ENCODE peak calls at places on chromosomes 16 and 17, in four cellular contexts. One of them, this sample, is unnamed.

GRCh38 chr17:1769826-1770477 is 8.1 kb downstream of the SERPINF1 start:
- DNase-seq in HS-27A: no peak
- DNase-seq in NCI-H460: no peak
- DNase-seq in A172: no peak
- DNase-seq in this sample: no peak

GRCh38 chr17:50863221-50863843 is 2.8 kb downstream of the TOB1 start:
- DNase-seq in HS-27A: no peak
- DNase-seq in NCI-H460: peak
- DNase-seq in A172: peak
- DNase-seq in this sample: peak

GRCh38 chr16:67255553-67256030 is 6.8 kb downstream of the SLC9A5 start:
- DNase-seq in HS-27A: no peak
- DNase-seq in NCI-H460: no peak
- DNase-seq in A172: no peak
- DNase-seq in this sample: no peak

GRCh38 chr16:19119564-19119963 is 5.8 kb downstream of the ITPRIPL2 start:
- DNase-seq in HS-27A: no peak
- DNase-seq in NCI-H460: no peak
- DNase-seq in A172: peak
- DNase-seq in this sample: no peak

GRCh38 chr17:7687072-7687907 is at the start of gene TP53:
- DNase-seq in HS-27A: peak
- DNase-seq in NCI-H460: peak
- DNase-seq in A172: peak
- DNase-seq in this sample: peak

GRCh38 chr17:39400547-39401411 is 647 bp downstream of the FBXL20 start:
- DNase-seq in HS-27A: no peak
- DNase-seq in NCI-H460: no peak
- DNase-seq in A172: no peak
- DNase-seq in this sample: peak

GRCh38 chr16:15874745-15875314 is 13.6 kb downstream of the CEP20 start:
- DNase-seq in HS-27A: peak
- DNase-seq in NCI-H460: peak
- DNase-seq in A172: peak
- DNase-seq in this sample: peak

GRCh38 chr16:73771196-73771595 is 525.4 kb upstream of the PSMD7 start:
- DNase-seq in HS-27A: no peak
- DNase-seq in NCI-H460: no peak
- DNase-seq in A172: peak
- DNase-seq in this sample: no peak

GRCh38 chr17:74521701-74522201 is 9.5 kb downstream of the CD300LB start:
- DNase-seq in HS-27A: no peak
- DNase-seq in NCI-H460: no peak
- DNase-seq in A172: no peak
- DNase-seq in this sample: no peak

GRCh38 chr16:57289391-57290257 is 5.2 kb upstream of the PLLP start:
- DNase-seq in HS-27A: no peak
- DNase-seq in NCI-H460: no peak
- DNase-seq in A172: peak
- DNase-seq in this sample: no peak

GRCh38 chr17:11996722-11997146 is 541 bp downstream of the ZNF18 start:
- DNase-seq in HS-27A: peak
- DNase-seq in NCI-H460: peak
- DNase-seq in A172: peak
- DNase-seq in this sample: peak

GRCh38 chr16:67458121-67458641 is 22.8 kb downstream of the ATP6V0D1 start:
- DNase-seq in HS-27A: no peak
- DNase-seq in NCI-H460: no peak
- DNase-seq in A172: no peak
- DNase-seq in this sample: no peak

GRCh38 chr16:27239026-27239425 is 29.5 kb downstream of the NSMCE1 start:
- DNase-seq in HS-27A: no peak
- DNase-seq in NCI-H460: no peak
- DNase-seq in A172: no peak
- DNase-seq in this sample: no peak

GRCh38 chr17:19369846-19370492 is 7.4 kb upstream of the B9D1 start:
- DNase-seq in HS-27A: no peak
- DNase-seq in NCI-H460: no peak
- DNase-seq in A172: peak
- DNase-seq in this sample: no peak

GRCh38 chr16:24188143-24188542 is 68.0 kb upstream of the CACNG3 start:
- DNase-seq in HS-27A: no peak
- DNase-seq in NCI-H460: no peak
- DNase-seq in A172: no peak
- DNase-seq in this sample: no peak

GRCh38 chr16:83059237-83059636 is 432.5 kb downstream of the CDH13 start:
- DNase-seq in HS-27A: no peak
- DNase-seq in NCI-H460: no peak
- DNase-seq in A172: no peak
- DNase-seq in this sample: peak

GRCh38 chr17:74790206-74791066 is 14.3 kb upstream of the NAT9 start:
- DNase-seq in HS-27A: no peak
- DNase-seq in NCI-H460: no peak
- DNase-seq in A172: no peak
- DNase-seq in this sample: no peak

GRCh38 chr17:62140836-62141235 is 75.8 kb upstream of the MED13 start:
- DNase-seq in HS-27A: no peak
- DNase-seq in NCI-H460: no peak
- DNase-seq in A172: no peak
- DNase-seq in this sample: no peak

GRCh38 chr17:58513913-58514794 is at the start of gene MTMR4:
- DNase-seq in HS-27A: peak
- DNase-seq in NCI-H460: peak
- DNase-seq in A172: peak
- DNase-seq in this sample: peak

GRCh38 chr16:979859-980594 is 1.5 kb upstream of the SOX8 start:
- DNase-seq in HS-27A: no peak
- DNase-seq in NCI-H460: no peak
- DNase-seq in A172: no peak
- DNase-seq in this sample: no peak

GRCh38 chr17:77354721-77355455 is 214.1 kb downstream of the SEC14L1 start:
- DNase-seq in HS-27A: no peak
- DNase-seq in NCI-H460: no peak
- DNase-seq in A172: peak
- DNase-seq in this sample: no peak

GRCh38 chr16:85613609-85614337 is 651 bp downstream of the GSE1 start:
- DNase-seq in HS-27A: no peak
- DNase-seq in NCI-H460: no peak
- DNase-seq in A172: peak
- DNase-seq in this sample: peak

GRCh38 chr16:68319185-68319908 is 8.5 kb downstream of the PRMT7 start:
- DNase-seq in HS-27A: no peak
- DNase-seq in NCI-H460: no peak
- DNase-seq in A172: no peak
- DNase-seq in this sample: no peak

GRCh38 chr16:64657316-64658011 is 464.4 kb downstream of the CDH11 start:
- DNase-seq in HS-27A: no peak
- DNase-seq in NCI-H460: no peak
- DNase-seq in A172: peak
- DNase-seq in this sample: no peak

This sample was measured in SW480.